ENCODE peak calls at places on chromosomes 7 and 10, in seven cellular contexts. I is uterus; B is stimulated activated CD4-positive, alpha-beta T cell treated with anti-CD3 and anti-CD28 coated beads, Interleukin-4, amount 100 ng/mL, for 4 hours; D is Caco-2; Y is CD4-positive, alpha-beta T cell; Z is HS-5; R is anterior cingulate cortex. E is an unnamed sample.

GRCh38 chr7:16850772-16851466 is 30.9 kb downstream of the AGR3 start:
- DNase-seq in I (no peak), B (no peak), D (no peak), Y (no peak), Z (no peak), R (no peak), E (no peak)

GRCh38 chr7:46932656-46933424 is 649.1 kb downstream of the TNS3 start:
- DNase-seq in I (peak; percentile 87), B (no peak), D (no peak), Y (no peak), Z (peak; percentile 96), R (no peak), E (peak; percentile 70)

GRCh38 chr7:102991077-102991539 is 78.3 kb downstream of the LRRC17 start:
- DNase-seq in I (no peak), B (no peak), D (no peak), Y (no peak), Z (no peak), R (no peak), E (no peak)

GRCh38 chr10:86673827-86674581 is 5.7 kb downstream of the LDB3 start:
- DNase-seq in I (no peak), B (no peak), D (no peak), Y (no peak), Z (no peak), R (no peak), E (peak; percentile 55)

GRCh38 chr7:17406756-17407155 is 108.3 kb downstream of the AHR start:
- DNase-seq in I (no peak), B (no peak), D (no peak), Y (no peak), Z (no peak), R (no peak), E (no peak)

GRCh38 chr10:77812741-77813140 is 113.8 kb downstream of the DLG5 start:
- DNase-seq in I (no peak), B (no peak), D (no peak), Y (no peak), Z (no peak), R (no peak), E (no peak)

GRCh38 chr7:77426521-77427051 is 10.4 kb upstream of the GSAP start:
- DNase-seq in I (no peak), B (no peak), D (no peak), Y (no peak), Z (no peak), R (no peak), E (no peak)

GRCh38 chr7:137539111-137539715 is 195.7 kb upstream of the PTN start:
- DNase-seq in I (no peak), B (no peak), D (no peak), Y (no peak), Z (peak; percentile 56), R (no peak), E (no peak)

GRCh38 chr7:27210441-27211083 is 10.7 kb upstream of the HOXA13 start:
- DNase-seq in I (no peak), B (peak; percentile 33), D (peak; percentile 74), Y (no peak), Z (no peak), R (no peak), E (no peak)

GRCh38 chr10:107576746-107577145 is 412.2 kb upstream of the SORCS1 start:
- DNase-seq in I (no peak), B (no peak), D (no peak), Y (no peak), Z (no peak), R (no peak), E (no peak)

GRCh38 chr7:64541438-64542359 is 21.2 kb downstream of the ZNF680 start:
- DNase-seq in I (no peak), B (no peak), D (no peak), Y (no peak), Z (no peak), R (no peak), E (no peak)

GRCh38 chr10:104931723-104932122 is 290.6 kb downstream of the SORCS3 start:
- DNase-seq in I (no peak), B (no peak), D (no peak), Y (no peak), Z (no peak), R (no peak), E (no peak)

GRCh38 chr7:102860351-102860811 is 52.4 kb upstream of the LRRC17 start:
- DNase-seq in I (no peak), B (no peak), D (no peak), Y (no peak), Z (no peak), R (no peak), E (no peak)

GRCh38 chr10:18607979-18608378 is 43.4 kb downstream of the NSUN6 start:
- DNase-seq in I (no peak), B (no peak), D (no peak), Y (no peak), Z (peak; percentile 22), R (no peak), E (no peak)